ENCODE peak calls at places on chromosomes 4 and X, in seven cellular contexts. E is cardiac fibroblast; W is HFF-Myc; L is cardiac muscle cell; R is fibroblast of lung; A is CD4-positive, alpha-beta memory T cell; O is left lung. K is an unnamed sample.

GRCh38 chrX:114037515-114037914 is 546.4 kb upstream of the HTR2C start:
- DNase-seq in R (no peak), L (no peak), O (no peak), E (no peak), W (no peak), A (no peak), K (no peak)

GRCh38 chrX:1242901-1243402 is 25.7 kb upstream of the CSF2RA start:
- DNase-seq in W (no peak), L (no peak), R (no peak), A (no peak), O (no peak), E (no peak), K (no peak)

GRCh38 chr4:112645541-112646329 is 8.8 kb downstream of the LARP7 start:
- DNase-seq in L (no peak), R (no peak), E (no peak), W (no peak), O (no peak), A (no peak), K (no peak)

GRCh38 chr4:155966661-155967060 is 13.0 kb upstream of the CTSO start:
- DNase-seq in E (no peak), W (no peak), R (no peak), A (no peak), L (no peak), O (no peak), K (peak)

GRCh38 chr4:141905751-141906150 is 269.4 kb downstream of the IL15 start:
- DNase-seq in L (peak), W (peak), R (peak), O (no peak), A (no peak), E (peak), K (peak)

GRCh38 chr4:139913398-139913990 is 240.5 kb downstream of the MAML3 start:
- DNase-seq in R (peak), W (no peak), L (peak), E (peak), O (no peak), A (no peak), K (no peak)

GRCh38 chrX:69555396-69556023 is 51.4 kb downstream of the NALF2 start:
- DNase-seq in E (peak), R (peak), L (peak), O (no peak), A (no peak), W (no peak), K (peak)

GRCh38 chrX:131792356-131792749 is 230.7 kb upstream of the STK26 start:
- DNase-seq in A (peak), E (no peak), W (no peak), L (no peak), R (no peak), O (no peak), K (no peak)

GRCh38 chrX:3181846-3182245 is 140.6 kb downstream of the ARSF start:
- DNase-seq in O (no peak), W (no peak), R (no peak), A (no peak), L (peak), E (no peak), K (no peak)

GRCh38 chr4:158166701-158167100 is 6.1 kb downstream of the GASK1B start:
- DNase-seq in A (no peak), O (no peak), W (no peak), R (peak), E (peak), L (peak), K (no peak)
- H3K4me3 ChIP-seq in A (no peak), O (no peak), W (no peak), R (no peak), E (peak), L (no peak), K (peak)

GRCh38 chr4:173367285-173367684 is 3.5 kb upstream of the SAP30 start:
- DNase-seq in W (no peak), L (peak), O (no peak), R (peak), E (peak), A (no peak), K (no peak)
- H3K4me3 ChIP-seq in W (no peak), L (peak), O (no peak), R (peak), E (no peak), A (no peak), K (peak)

GRCh38 chrX:119238557-119238956 is 2.5 kb downstream of the PGRMC1 start:
- DNase-seq in L (peak), R (peak), O (no peak), E (no peak), A (no peak), W (no peak), K (no peak)
- H3K4me3 ChIP-seq in L (peak), R (peak), O (no peak), E (no peak), A (no peak), W (peak), K (peak)

GRCh38 chrX:153828308-153828707 is 2.0 kb downstream of the PDZD4 start:
- DNase-seq in R (no peak), A (no peak), L (peak), E (no peak), O (no peak), W (no peak), K (no peak)
- H3K4me3 ChIP-seq in R (no peak), A (no peak), L (no peak), E (no peak), O (no peak), W (no peak), K (no peak)

K was measured in skeletal muscle cell.